ENCODE peak calls at places on chromosomes 5 and 9, in five cellular contexts. U is cardiac fibroblast, J is HTR-8/SVneo, Q is SK-N-DZ, M is psoas muscle. A is an unnamed sample.

GRCh38 chr5:39713224-39713911 is 288.6 kb upstream of the DAB2 start:
- DNase-seq in U (peak; percentile 70), J (no peak), Q (no peak), M (no peak), A (no peak)

GRCh38 chr5:38473008-38473407 is 83.4 kb downstream of the LIFR start:
- DNase-seq in U (no peak), J (no peak), Q (no peak), M (no peak), A (no peak)

GRCh38 chr5:135048286-135048685 is 14.3 kb upstream of the PITX1 start:
- DNase-seq in U (no peak), J (no peak), Q (no peak), M (no peak), A (no peak)

GRCh38 chr5:103224118-103224893 is 34.3 kb upstream of the MACIR start:
- DNase-seq in U (peak; percentile 92), J (peak; percentile 36), Q (peak; percentile 77), M (no peak), A (peak; percentile 80)

GRCh38 chr5:154329062-154329461 is 116.7 kb upstream of the SAP30L start:
- DNase-seq in U (no peak), J (no peak), Q (no peak), M (no peak), A (no peak)

GRCh38 chr9:75658301-75658919 is 232.1 kb upstream of the PCSK5 start:
- DNase-seq in U (peak; percentile 8), J (no peak), Q (no peak), M (no peak), A (no peak)

GRCh38 chr5:120463991-120464626 is at the start of gene PRR16:
- DNase-seq in U (peak; percentile 65), J (peak; percentile 60), Q (peak; percentile 66), M (peak; percentile 69), A (peak; percentile 68)

GRCh38 chr5:39055760-39056393 is 18.3 kb downstream of the RICTOR start:
- DNase-seq in U (no peak), J (no peak), Q (no peak), M (no peak), A (no peak)

GRCh38 chr5:140324041-140324833 is 21.3 kb upstream of the PFDN1 start:
- DNase-seq in U (peak; percentile 65), J (no peak), Q (no peak), M (no peak), A (no peak)

GRCh38 chr9:87581513-87581912 is 83.8 kb downstream of the DAPK1 start:
- DNase-seq in U (peak; percentile 29), J (no peak), Q (no peak), M (no peak), A (no peak)

GRCh38 chr5:59757442-59757841 is 136.1 kb downstream of the PDE4D start:
- DNase-seq in U (peak; percentile 38), J (no peak), Q (no peak), M (no peak), A (no peak)

GRCh38 chr9:77417570-77417969 is 230.6 kb downstream of the GNA14 start:
- DNase-seq in U (peak; percentile 83), J (no peak), Q (no peak), M (no peak), A (no peak)

GRCh38 chr5:119330367-119331183 is 25.2 kb upstream of the TNFAIP8 start:
- DNase-seq in U (peak; percentile 34), J (no peak), Q (no peak), M (no peak), A (no peak)

GRCh38 chr9:112487008-112487798 is 576 bp downstream of the KIAA1958 start:
- DNase-seq in U (peak; percentile 30), J (peak; percentile 40), Q (peak; percentile 67), M (peak; percentile 58), A (peak; percentile 52)

GRCh38 chr9:18703086-18703750 is 229.3 kb downstream of the ADAMTSL1 start:
- DNase-seq in U (no peak), J (no peak), Q (peak; percentile 24), M (no peak), A (no peak)

GRCh38 chr5:61177716-61178115 is 15.4 kb upstream of the SMIM15 start:
- DNase-seq in U (no peak), J (no peak), Q (no peak), M (no peak), A (no peak)